ENCODE peak calls at places on chromosomes 1 and 21, in five cellular contexts. V is OCI-LY7, K is cardiac muscle cell, I is lower lobe of right lung, W is progenitor cell of endocrine pancreas. N is an unnamed sample.

GRCh38 chr1:13482600-13482999 is 31.2 kb downstream of the LRRC38 start:
- DNase-seq in V (no peak), K (no peak), I (no peak), W (no peak), N (no peak)

GRCh38 chr1:16088996-16089395 is 15.5 kb upstream of the FAM131C start:
- DNase-seq in V (no peak), K (peak; percentile 89), I (no peak), W (no peak), N (no peak)

GRCh38 chr1:228043281-228043845 is 36.6 kb downstream of the WNT3A start:
- DNase-seq in V (no peak), K (no peak), I (no peak), W (no peak), N (no peak)

GRCh38 chr1:10829965-10830515 is 33.6 kb upstream of the CASZ1 start:
- DNase-seq in V (no peak), K (no peak), I (no peak), W (no peak), N (no peak)

GRCh38 chr21:46119565-46120271 is 21.8 kb downstream of the COL6A2 start:
- DNase-seq in V (no peak), K (no peak), I (peak; percentile 34), W (no peak), N (no peak)

GRCh38 chr1:53385276-53385932 is 57.5 kb upstream of the LRP8 start:
- DNase-seq in V (no peak), K (no peak), I (peak; percentile 24), W (no peak), N (no peak)

GRCh38 chr1:195550071-195550862 is 1058.0 kb downstream of the KCNT2 start:
- DNase-seq in V (no peak), K (no peak), I (no peak), W (no peak), N (no peak)

GRCh38 chr1:46488343-46489168 is 1.1 kb upstream of the DMBX1 start:
- DNase-seq in V (no peak), K (no peak), I (no peak), W (no peak), N (no peak)

GRCh38 chr1:8517579-8518489 is 199.9 kb downstream of the SLC45A1 start:
- DNase-seq in V (no peak), K (peak; percentile 44), I (no peak), W (no peak), N (no peak)

GRCh38 chr1:234497589-234497988 is 18.6 kb upstream of the TARBP1 start:
- DNase-seq in V (no peak), K (no peak), I (no peak), W (no peak), N (no peak)

GRCh38 chr1:167454304-167454928 is 63.9 kb downstream of the CD247 start:
- DNase-seq in V (no peak), K (no peak), I (no peak), W (no peak), N (no peak)

GRCh38 chr1:6490181-6491075 is 1.0 kb downstream of the PLEKHG5 start:
- DNase-seq in V (peak; percentile 92), K (peak; percentile 84), I (peak; percentile 76), W (peak; percentile 74), N (peak; percentile 68)

GRCh38 chr1:204418174-204419063 is 6.8 kb upstream of the PPP1R15B start:
- DNase-seq in V (peak; percentile 49), K (no peak), I (no peak), W (no peak), N (no peak)

GRCh38 chr1:118335372-118335771 is 150.3 kb upstream of the SPAG17 start:
- DNase-seq in V (peak; percentile 52), K (peak; percentile 47), I (no peak), W (no peak), N (no peak)

GRCh38 chr1:147723691-147724323 is 36.6 kb downstream of the GJA5 start:
- DNase-seq in V (peak; percentile 48), K (peak; percentile 74), I (peak; percentile 50), W (peak; percentile 31), N (peak; percentile 69)

GRCh38 chr21:34669149-34669879 is 520 bp downstream of the CLIC6 start:
- DNase-seq in V (no peak), K (no peak), I (peak; percentile 70), W (peak; percentile 21), N (peak; percentile 27)

GRCh38 chr1:53129891-53130597 is 12.4 kb downstream of the SLC1A7 start:
- DNase-seq in V (no peak), K (no peak), I (no peak), W (no peak), N (no peak)

GRCh38 chr1:197776348-197777082 is 1.2 kb upstream of the DENND1B start:
- DNase-seq in V (peak; percentile 18), K (peak; percentile 19), I (no peak), W (no peak), N (no peak)

GRCh38 chr1:194684636-194685035 is 1498.2 kb upstream of the B3GALT2 start:
- DNase-seq in V (no peak), K (no peak), I (no peak), W (no peak), N (no peak)

GRCh38 chr1:231684333-231685244 is 58.0 kb downstream of the DISC1 start:
- DNase-seq in V (no peak), K (no peak), I (no peak), W (no peak), N (no peak)

GRCh38 chr1:9884805-9885204 is 25.3 kb downstream of the CTNNBIP1 start:
- DNase-seq in V (no peak), K (no peak), I (no peak), W (no peak), N (no peak)

GRCh38 chr1:53068314-53069084 is 6.5 kb downstream of the PODN start:
- DNase-seq in V (no peak), K (no peak), I (peak; percentile 21), W (no peak), N (no peak)

GRCh38 chr1:182249201-182249676 is 142.4 kb downstream of the GLUL start:
- DNase-seq in V (no peak), K (no peak), I (no peak), W (no peak), N (no peak)

GRCh38 chr1:19559641-19560040 is 74.3 kb upstream of the CAPZB start:
- DNase-seq in V (no peak), K (peak; percentile 64), I (no peak), W (no peak), N (no peak)

GRCh38 chr1:56572334-56573050 is 6.9 kb downstream of the PLPP3 start:
- DNase-seq in V (no peak), K (no peak), I (no peak), W (no peak), N (no peak)

GRCh38 chr1:183423541-183423940 is 5.4 kb upstream of the NMNAT2 start:
- DNase-seq in V (no peak), K (no peak), I (no peak), W (no peak), N (no peak)

GRCh38 chr1:165857046-165857801 is 29.8 kb downstream of the UCK2 start:
- DNase-seq in V (no peak), K (no peak), I (no peak), W (no peak), N (no peak)

GRCh38 chr1:195763907-195764183 is 844.4 kb downstream of the KCNT2 start:
- DNase-seq in V (no peak), K (no peak), I (no peak), W (no peak), N (no peak)

GRCh38 chr1:23079025-23079424 is 59.8 kb downstream of the KDM1A start:
- DNase-seq in V (no peak), K (no peak), I (no peak), W (no peak), N (no peak)

GRCh38 chr1:23083714-23084480 is 64.6 kb downstream of the KDM1A start:
- DNase-seq in V (no peak), K (peak; percentile 79), I (no peak), W (no peak), N (no peak)

GRCh38 chr1:23084880-23085279 is 65.6 kb downstream of the KDM1A start:
- DNase-seq in V (no peak), K (no peak), I (no peak), W (no peak), N (no peak)

GRCh38 chr1:23080885-23081284 is 61.6 kb downstream of the KDM1A start:
- DNase-seq in V (no peak), K (no peak), I (no peak), W (no peak), N (no peak)

DNA sequence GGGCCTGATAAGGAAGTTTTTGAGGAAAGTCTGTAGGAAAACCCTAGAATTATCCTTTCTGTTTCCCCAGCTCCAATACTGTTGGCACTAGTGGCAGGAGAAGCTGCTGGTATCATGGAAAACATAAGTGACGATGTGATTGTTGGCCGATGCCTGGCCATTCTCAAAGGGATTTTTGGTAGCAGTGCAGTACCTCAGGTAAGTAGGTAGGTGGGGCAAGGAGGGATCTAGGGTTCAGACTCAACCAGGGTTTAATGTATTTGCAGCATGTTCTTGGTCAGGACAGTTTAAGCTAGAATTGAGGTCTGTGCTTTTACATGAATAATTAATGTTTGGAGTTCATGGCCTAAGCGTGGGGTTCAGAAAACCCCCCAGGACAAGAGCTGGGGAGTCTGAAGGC is 62.1 kb downstream of the KDM1A start:
- DNase-seq in V (peak; percentile 21), K (no peak), I (no peak), W (no peak), N (no peak)
- TF ChIP-seq CTCF in V (peak; percentile 54), K (peak; percentile 14), I (no peak), W (peak; percentile 45), N (peak; percentile 47)

GRCh38 chr1:201436461-201436860 is 14.9 kb upstream of the TNNI1 start:
- DNase-seq in V (no peak), K (no peak), I (no peak), W (no peak), N (no peak)
- TF ChIP-seq CTCF in V (no peak), K (peak; percentile 20), I (no peak), W (no peak), N (no peak)

DNA sequence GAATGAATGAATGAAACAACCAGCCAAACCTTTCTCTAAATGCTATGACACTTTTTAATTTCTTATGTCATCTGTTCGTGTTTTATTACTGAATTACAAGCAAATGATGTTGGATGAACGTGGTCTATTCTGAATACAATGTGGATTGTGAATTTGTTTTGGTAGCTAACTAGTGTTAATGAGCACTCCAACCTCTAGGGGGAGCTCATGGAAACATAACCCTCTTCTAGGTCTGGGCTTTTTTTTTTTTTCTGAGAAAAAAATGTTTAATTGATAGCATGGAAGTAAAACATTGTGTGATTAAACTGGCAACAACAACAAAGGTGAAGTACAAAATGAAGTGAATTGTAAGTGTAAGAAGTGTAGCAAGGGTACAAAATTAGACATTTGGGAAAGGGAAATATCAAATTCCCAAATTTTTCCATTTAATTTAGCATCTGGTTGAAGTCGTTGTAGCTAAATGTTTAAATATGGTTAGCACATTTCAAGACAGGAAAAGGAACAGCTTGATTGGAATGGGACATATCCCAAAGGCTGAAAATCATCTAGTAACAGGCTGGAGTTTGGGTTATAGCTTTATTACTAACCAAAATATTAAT is 42.6 kb upstream of the PTGS2 start:
- DNase-seq in V (peak; percentile 57), K (peak; percentile 64), I (no peak), W (no peak), N (peak; percentile 45)
- TF ChIP-seq CTCF in V (peak; percentile 88), K (peak; percentile 65), I (peak; percentile 56), W (peak; percentile 60), N (peak; percentile 83)

GRCh38 chr1:210022044-210022443 is 84.0 kb downstream of the SYT14 start:
- DNase-seq in V (no peak), K (no peak), I (no peak), W (no peak), N (no peak)

GRCh38 chr1:210027994-210028393 is 90.0 kb downstream of the SYT14 start:
- DNase-seq in V (no peak), K (no peak), I (no peak), W (no peak), N (no peak)

GRCh38 chr1:210024282-210024681 is 86.3 kb downstream of the SYT14 start:
- DNase-seq in V (no peak), K (no peak), I (no peak), W (no peak), N (no peak)

GRCh38 chr1:210024996-210025395 is 87.0 kb downstream of the SYT14 start:
- DNase-seq in V (no peak), K (no peak), I (no peak), W (no peak), N (peak; percentile 3)

GRCh38 chr1:210025870-210026269 is 87.9 kb downstream of the SYT14 start:
- DNase-seq in V (no peak), K (no peak), I (no peak), W (no peak), N (no peak)
- TF ChIP-seq CTCF in V (peak; percentile 39), K (no peak), I (no peak), W (no peak), N (no peak)

N was measured in endothelial cell.